ENCODE peak calls at places on chromosomes 3 and 15, in four cellular contexts. R is CD8-positive, alpha-beta memory T cell; W is iris pigment epithelial cell; Q is HFFc6. F is an unnamed sample.

GRCh38 chr15:73328986-73329385 is 39.8 kb downstream of the HCN4 start:
- DNase-seq in R (no peak), W (no peak), Q (no peak), F (no peak)

GRCh38 chr3:78804251-78805037 is 963.4 kb downstream of the ROBO1 start:
- DNase-seq in R (no peak), W (peak), Q (peak), F (no peak)

GRCh38 chr3:162142511-162142910 is 645.9 kb downstream of the OTOL1 start:
- DNase-seq in R (no peak), W (peak), Q (peak), F (no peak)

GRCh38 chr15:57861039-57861638 is 154.6 kb downstream of the POLR2M start:
- DNase-seq in R (peak), W (peak), Q (peak), F (no peak)

GRCh38 chr15:50669611-50670010 is 17.0 kb downstream of the TRPM7 start:
- DNase-seq in R (no peak), W (no peak), Q (no peak), F (no peak)

GRCh38 chr3:65914740-65915366 is 123.9 kb downstream of the MAGI1 start:
- DNase-seq in R (no peak), W (peak), Q (no peak), F (no peak)

GRCh38 chr3:15325228-15325627 is 7.2 kb downstream of the SH3BP5 start:
- DNase-seq in R (no peak), W (peak), Q (peak), F (no peak)

GRCh38 chr3:10251006-10251405 is 2.7 kb downstream of the TATDN2 start:
- DNase-seq in R (no peak), W (no peak), Q (no peak), F (no peak)

GRCh38 chr3:121981473-121981872 is 40.6 kb downstream of the ILDR1 start:
- DNase-seq in R (no peak), W (no peak), Q (no peak), F (no peak)

GRCh38 chr3:94043285-94043684 is 14.9 kb upstream of the STX19 start:
- DNase-seq in R (no peak), W (no peak), Q (no peak), F (no peak)

GRCh38 chr3:37686225-37686624 is 175.5 kb upstream of the CTDSPL start:
- DNase-seq in R (no peak), W (no peak), Q (no peak), F (no peak)

GRCh38 chr3:37096972-37097371 is 77.4 kb downstream of the LRRFIP2 start:
- DNase-seq in R (no peak), W (no peak), Q (no peak), F (no peak)

GRCh38 chr15:92492556-92492955 is 98.9 kb downstream of the ST8SIA2 start:
- DNase-seq in R (no peak), W (no peak), Q (no peak), F (no peak)

GRCh38 chr15:81612631-81613030 is 238.6 kb upstream of the TMC3 start:
- DNase-seq in R (no peak), W (no peak), Q (no peak), F (no peak)

GRCh38 chr3:173939319-173939718 is 541.8 kb downstream of the NLGN1 start:
- DNase-seq in R (no peak), W (no peak), Q (no peak), F (no peak)

GRCh38 chr3:27661813-27662212 is 60.3 kb downstream of the EOMES start:
- DNase-seq in R (no peak), W (no peak), Q (no peak), F (no peak)

GRCh38 chr3:189195302-189195701 is 23.5 kb downstream of the TPRG1 start:
- DNase-seq in R (no peak), W (peak), Q (no peak), F (no peak)

GRCh38 chr15:38768970-38769369 is 204.4 kb upstream of the RASGRP1 start:
- DNase-seq in R (no peak), W (peak), Q (peak), F (no peak)

GRCh38 chr3:147945968-147946519 is 536.9 kb downstream of the ZIC1 start:
- DNase-seq in R (no peak), W (peak), Q (peak), F (no peak)

GRCh38 chr3:50164056-50164455 is 8.9 kb downstream of the SEMA3F start:
- DNase-seq in R (no peak), W (peak), Q (peak), F (no peak)

GRCh38 chr3:50236484-50237132 is 604 bp downstream of the GNAI2 start:
- DNase-seq in R (no peak), W (no peak), Q (no peak), F (no peak)

GRCh38 chr3:45057557-45057956 is 31.5 kb downstream of the CLEC3B start:
- DNase-seq in R (no peak), W (no peak), Q (no peak), F (no peak)

GRCh38 chr15:25106209-25106608 is 151.4 kb downstream of the SNRPN start:
- DNase-seq in R (no peak), W (no peak), Q (no peak), F (no peak)

GRCh38 chr3:42663581-42664442 is 10.3 kb downstream of the ZBTB47 start:
- DNase-seq in R (no peak), W (no peak), Q (no peak), F (no peak)

GRCh38 chr15:40680151-40680550 is 14.8 kb upstream of the RAD51 start:
- DNase-seq in R (no peak), W (no peak), Q (no peak), F (no peak)

GRCh38 chr3:15646924-15647511 is 45.5 kb downstream of the BTD start:
- DNase-seq in R (no peak), W (peak), Q (peak), F (no peak)

GRCh38 chr3:11037241-11037873 is 44.8 kb downstream of the SLC6A1 start:
- DNase-seq in R (no peak), W (no peak), Q (no peak), F (no peak)

GRCh38 chr3:10285742-10286524 is 6.8 kb downstream of the GHRL start:
- DNase-seq in R (no peak), W (no peak), Q (no peak), F (no peak)

GRCh38 chr15:26889298-26889898 is 22.5 kb downstream of the GABRA5 start:
- DNase-seq in R (no peak), W (peak), Q (peak), F (no peak)

GRCh38 chr3:27079427-27080105 is 289.6 kb downstream of the NEK10 start:
- DNase-seq in R (no peak), W (no peak), Q (no peak), F (no peak)

GRCh38 chr3:156818890-156819289 is 7.3 kb upstream of the LEKR1 start:
- DNase-seq in R (no peak), W (peak), Q (peak), F (no peak)

GRCh38 chr15:56243774-56244236 is at the start of gene RFX7:
- DNase-seq in R (peak), W (peak), Q (peak), F (peak)

GRCh38 chr3:62876064-62876463 is 848 bp upstream of the CADPS start:
- DNase-seq in R (no peak), W (peak), Q (no peak), F (no peak)

GRCh38 chr15:51281368-51281967 is 56.9 kb downstream of the CYP19A1 start:
- DNase-seq in R (no peak), W (peak), Q (peak), F (no peak)

GRCh38 chr15:93997071-93997658 is 234.2 kb upstream of the MCTP2 start:
- DNase-seq in R (no peak), W (peak), Q (peak), F (no peak)

GRCh38 chr3:190064112-190064511 is 56.6 kb downstream of the P3H2 start:
- DNase-seq in R (no peak), W (peak), Q (peak), F (no peak)

F was measured in central memory CD8-positive, alpha-beta T cell.